ENCODE peak calls at places on chromosomes 2 and 18, in five cellular contexts. I, O, D, L and A are unnamed samples.

GRCh38 chr18:7908686-7909299 is 341.7 kb downstream of the PTPRM start:
- DNase-seq in I (no peak), O (no peak), D (no peak), L (no peak), A (no peak)

GRCh38 chr2:205366336-205367060 is 315.8 kb upstream of the NRP2 start:
- DNase-seq in I (no peak), O (no peak), D (no peak), L (no peak), A (no peak)

GRCh38 chr18:66344227-66344626 is 259.7 kb downstream of the CDH19 start:
- DNase-seq in I (no peak), O (peak; percentile 50), D (no peak), L (no peak), A (no peak)

GRCh38 chr2:152611458-152612231 is 105.6 kb downstream of the PRPF40A start:
- DNase-seq in I (peak; percentile 30), O (peak; percentile 71), D (no peak), L (no peak), A (no peak)

GRCh38 chr18:10787293-10787901 is 261.6 kb downstream of the NAPG start:
- DNase-seq in I (peak; percentile 64), O (peak; percentile 94), D (peak; percentile 50), L (peak; percentile 82), A (peak; percentile 86)

GRCh38 chr2:234091883-234092282 is 41.4 kb downstream of the SPP2 start:
- DNase-seq in I (no peak), O (no peak), D (no peak), L (no peak), A (no peak)

GRCh38 chr2:317501-318424 is 29.9 kb upstream of the ALKAL2 start:
- DNase-seq in I (no peak), O (no peak), D (no peak), L (no peak), A (no peak)

GRCh38 chr2:79368116-79368630 is 144.7 kb upstream of the CTNNA2 start:
- DNase-seq in I (no peak), O (no peak), D (no peak), L (no peak), A (no peak)

GRCh38 chr2:44392338-44392943 is 30.7 kb downstream of the CAMKMT start:
- DNase-seq in I (no peak), O (peak; percentile 55), D (no peak), L (peak; percentile 78), A (no peak)

GRCh38 chr2:8115966-8116365 is 565.9 kb upstream of the ID2 start:
- DNase-seq in I (no peak), O (no peak), D (no peak), L (no peak), A (no peak)

GRCh38 chr2:164150601-164151000 is 414.8 kb upstream of the FIGN start:
- DNase-seq in I (no peak), O (no peak), D (no peak), L (no peak), A (no peak)

GRCh38 chr2:20623241-20623640 is 27.7 kb downstream of the HS1BP3 start:
- DNase-seq in I (peak; percentile 10), O (no peak), D (no peak), L (no peak), A (peak; percentile 24)

GRCh38 chr18:37764526-37764925 is 198.9 kb upstream of the CELF4 start:
- DNase-seq in I (no peak), O (no peak), D (no peak), L (no peak), A (no peak)

GRCh38 chr2:26952374-26952773 is 18.1 kb upstream of the MAPRE3 start:
- DNase-seq in I (no peak), O (no peak), D (no peak), L (no peak), A (no peak)

GRCh38 chr18:42583197-42583776 is 532.2 kb downstream of the RIT2 start:
- DNase-seq in I (no peak), O (no peak), D (no peak), L (no peak), A (no peak)

GRCh38 chr2:232339121-232340081 is 39.1 kb upstream of the ALPP start:
- DNase-seq in I (peak; percentile 11), O (no peak), D (no peak), L (no peak), A (peak; percentile 39)

GRCh38 chr2:60840880-60841279 is 40.5 kb upstream of the REL start:
- DNase-seq in I (no peak), O (peak; percentile 98), D (no peak), L (no peak), A (no peak)

GRCh38 chr2:127415593-127416485 is 2.4 kb upstream of the PROC start:
- DNase-seq in I (peak; percentile 50), O (peak; percentile 38), D (peak; percentile 62), L (peak; percentile 66), A (peak; percentile 89)

GRCh38 chr2:134361648-134362047 is 107.8 kb downstream of the MGAT5 start:
- DNase-seq in I (no peak), O (no peak), D (no peak), L (no peak), A (no peak)

GRCh38 chr2:185456517-185456916 is 282.1 kb upstream of the FSIP2 start:
- DNase-seq in I (no peak), O (no peak), D (no peak), L (no peak), A (no peak)

GRCh38 chr2:233442028-233442310 is 87.7 kb downstream of the DGKD start:
- DNase-seq in I (no peak), O (no peak), D (no peak), L (no peak), A (no peak)

GRCh38 chr2:144524190-144524957 is 4.5 kb upstream of the ZEB2 start:
- DNase-seq in I (peak; percentile 73), O (no peak), D (peak; percentile 76), L (peak; percentile 66), A (peak; percentile 65)

GRCh38 chr2:237939251-237939650 is 27.6 kb upstream of the UBE2F start:
- DNase-seq in I (no peak), O (no peak), D (no peak), L (no peak), A (no peak)

GRCh38 chr2:98623657-98624056 is 15.3 kb downstream of the UNC50 start:
- DNase-seq in I (peak; percentile 48), O (no peak), D (peak; percentile 47), L (no peak), A (peak; percentile 55)

GRCh38 chr2:239161711-239162140 is 239.1 kb downstream of the HDAC4 start:
- DNase-seq in I (peak; percentile 4), O (no peak), D (no peak), L (no peak), A (peak; percentile 22)

GRCh38 chr2:207734264-207734635 is 22.8 kb downstream of the CCNYL1 start:
- DNase-seq in I (no peak), O (no peak), D (no peak), L (no peak), A (no peak)

GRCh38 chr2:53752385-53752784 is 15.2 kb upstream of the CHAC2 start:
- DNase-seq in I (no peak), O (no peak), D (no peak), L (no peak), A (no peak)

DNA sequence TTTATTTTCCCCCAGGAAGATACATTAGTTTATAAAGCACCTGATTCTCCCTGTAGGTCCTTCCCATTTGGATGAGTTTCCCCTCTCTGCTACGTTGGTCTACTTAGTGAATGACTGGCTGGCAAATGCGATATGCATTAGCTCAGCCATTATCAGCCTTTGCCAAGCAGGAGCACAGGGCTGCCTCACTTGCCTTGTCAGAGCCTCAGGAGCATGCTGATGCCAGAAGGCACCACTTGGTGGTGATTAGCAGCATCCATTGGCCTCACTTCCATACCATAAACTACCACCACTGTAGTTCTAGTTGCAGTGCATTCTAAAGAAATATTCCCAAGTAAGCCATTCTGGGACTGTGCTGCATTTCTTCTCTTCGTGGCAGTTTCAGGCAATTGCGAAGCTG is 442.8 kb upstream of the CHST9 start:
- DNase-seq in I (no peak), O (no peak), D (no peak), L (peak; percentile 12), A (no peak)
- TF ChIP-seq CTCF in I (no peak), O (no peak), D (no peak), L (no peak), A (no peak)

DNA sequence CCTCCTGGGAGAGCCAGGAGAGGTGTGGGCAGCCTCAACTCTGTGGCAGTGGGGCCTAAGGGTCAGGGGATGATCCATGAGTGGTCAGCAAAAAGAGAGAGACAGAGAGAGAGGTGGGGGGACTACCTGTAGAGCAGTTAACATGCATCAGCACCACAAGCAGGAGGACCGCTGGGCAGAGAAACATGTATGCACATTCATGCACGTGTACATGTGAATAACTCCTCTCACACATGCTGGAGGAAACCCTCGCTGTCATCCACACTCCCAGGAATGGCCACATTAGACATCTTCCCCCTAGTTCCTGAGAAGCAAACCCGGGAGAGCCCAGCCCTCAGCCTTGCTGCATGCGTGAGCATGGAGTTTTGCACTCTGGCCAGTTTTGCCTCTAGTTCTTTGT is 166.1 kb downstream of the SMAD7 start:
- DNase-seq in I (peak; percentile 9), O (peak; percentile 37), D (no peak), L (no peak), A (peak; percentile 42)
- H3K4me1 ChIP-seq in I (peaks cover 90% of the 10 kb centered on the region), O (peaks cover 40% of the 10 kb centered on the region), D (peaks cover 60% of the 10 kb centered on the region), L (peaks cover 25% of the 10 kb centered on the region), A (peaks cover 71% of the 10 kb centered on the region)

GRCh38 chr2:74670263-74670662 is 16.2 kb downstream of the SEMA4F start:
- DNase-seq in I (no peak), O (no peak), D (no peak), L (no peak), A (no peak)

GRCh38 chr2:74673821-74674528 is 19.9 kb downstream of the SEMA4F start:
- DNase-seq in I (no peak), O (no peak), D (no peak), L (no peak), A (no peak)

GRCh38 chr2:74679615-74680014 is 25.6 kb downstream of the SEMA4F start:
- DNase-seq in I (no peak), O (no peak), D (no peak), L (no peak), A (no peak)

GRCh38 chr2:74671479-74671878 is 17.4 kb downstream of the SEMA4F start:
- DNase-seq in I (no peak), O (no peak), D (no peak), L (no peak), A (no peak)

DNA sequence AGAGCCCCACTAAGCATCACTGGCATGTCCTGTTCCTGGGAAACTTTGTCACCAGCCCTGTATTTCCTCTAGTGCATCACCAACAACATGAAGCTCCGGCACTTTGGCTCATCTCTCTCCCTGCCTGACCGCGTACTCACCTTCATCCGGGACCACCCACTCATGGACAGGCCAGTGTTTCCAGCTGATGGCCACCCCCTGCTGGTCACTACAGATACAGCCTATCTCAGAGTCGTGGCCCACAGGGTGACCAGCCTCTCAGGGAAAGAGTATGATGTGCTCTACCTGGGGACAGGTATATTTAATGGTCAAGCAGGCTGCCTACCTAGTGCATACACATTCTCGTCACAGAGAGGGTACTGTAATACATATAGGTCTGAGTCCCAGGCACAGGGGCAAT is 21.0 kb downstream of the SEMA4F start:
- DNase-seq in I (no peak), O (no peak), D (no peak), L (no peak), A (no peak)
- TF ChIP-seq CTCF in I (no peak), O (no peak), D (no peak), L (no peak), A (no peak)

DNA sequence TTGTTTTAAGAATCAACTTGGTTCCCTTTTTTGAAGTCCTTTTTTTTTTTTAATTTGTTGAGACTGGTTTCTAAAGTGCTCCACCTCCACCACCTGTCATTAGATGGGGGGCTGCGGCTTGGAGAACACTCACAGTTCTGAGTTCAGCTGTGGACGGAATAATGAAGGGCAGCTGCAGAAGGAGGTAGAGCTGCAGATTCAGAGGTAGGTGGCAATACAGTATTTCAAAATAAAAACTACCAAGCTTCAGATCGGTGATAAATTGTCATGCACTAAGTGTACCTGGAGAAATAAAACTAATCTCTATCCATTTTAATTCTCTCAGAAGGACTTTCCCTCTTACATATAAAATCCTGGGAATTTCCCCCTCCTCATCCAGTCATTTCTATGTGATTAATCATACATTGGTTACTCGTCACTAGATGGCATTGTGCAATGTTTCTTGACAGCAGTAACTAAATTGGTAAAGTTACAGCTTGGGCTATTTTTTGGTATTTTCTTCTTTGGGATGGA is 81.1 kb upstream of the SLC39A10 start:
- DNase-seq in I (no peak), O (peak; percentile 27), D (no peak), L (no peak), A (no peak)
- H3K4me1 ChIP-seq in I (peaks cover 9% of the 10 kb centered on the region), O (peaks cover 7% of the 10 kb centered on the region), D (no peaks in the 10 kb centered on the region), L (peaks cover 3% of the 10 kb centered on the region), A (peaks cover 22% of the 10 kb centered on the region)